ENCODE peak calls at places on chromosomes 6 and 20, in five cellular contexts. L is endothelial cell of umbilical vein, V is NT2/D1, M is stomach, B is iPS DF 6.9. P is an unnamed sample. For H3K27me3 and H3K36me3, the result is how much of the 10 kb centered on the place peaks cover.

GRCh38 chr6:25652007-25652515 is at the start of gene SCGN:
- DNase-seq in L (peak), V (peak), M (peak), B (peak), P (peak)

GRCh38 chr20:37396520-37397075 is 50.7 kb downstream of the SRC start:
- DNase-seq in L (no peak), V (peak), M (no peak), B (no peak), P (no peak)

GRCh38 chr6:41021832-41022231 is 17.2 kb downstream of the UNC5CL start:
- DNase-seq in L (peak), V (no peak), M (no peak), B (no peak), P (no peak)

GRCh38 chr20:46695888-46696287 is 6.6 kb upstream of the TP53RK start:
- DNase-seq in L (no peak), V (no peak), M (no peak), B (no peak), P (no peak)

GRCh38 chr6:167350731-167351655 is 26.1 kb downstream of the TTLL2 start:
- DNase-seq in L (peak), V (peak), M (peak), B (peak), P (peak)

GRCh38 chr20:53748821-53749402 is 155.3 kb upstream of the ZNF217 start:
- DNase-seq in L (no peak), V (no peak), M (no peak), B (no peak), P (no peak)

GRCh38 chr6:170022827-170023619 is 267.9 kb downstream of the DLL1 start:
- DNase-seq in L (no peak), V (no peak), M (peak), B (no peak), P (no peak)

GRCh38 chr6:46606318-46606717 is 46.3 kb downstream of the CYP39A1 start:
- DNase-seq in L (no peak), V (no peak), M (no peak), B (no peak), P (no peak)

GRCh38 chr20:37243076-37243936 is 18.3 kb downstream of the GHRH start:
- DNase-seq in L (no peak), V (no peak), M (no peak), B (no peak), P (no peak)

GRCh38 chr6:147881432-147881831 is 372.9 kb downstream of the SAMD5 start:
- DNase-seq in L (no peak), V (peak), M (no peak), B (no peak), P (no peak)

GRCh38 chr20:57160985-57161384 is 105.5 kb downstream of the BMP7 start:
- DNase-seq in L (no peak), V (no peak), M (no peak), B (no peak), P (no peak)

GRCh38 chr6:1554881-1555569 is 54.7 kb upstream of the FOXC1 start:
- DNase-seq in L (peak), V (no peak), M (peak), B (no peak), P (peak)

GRCh38 chr20:35490736-35491181 is 35.4 kb downstream of the CEP250 start:
- DNase-seq in L (no peak), V (no peak), M (no peak), B (no peak), P (no peak)

GRCh38 chr20:50044353-50044960 is 61.7 kb downstream of the SNAI1 start:
- DNase-seq in L (no peak), V (no peak), M (no peak), B (no peak), P (no peak)

GRCh38 chr20:50186151-50186885 is 4.3 kb upstream of the CEBPB start:
- DNase-seq in L (peak), V (peak), M (peak), B (peak), P (peak)

GRCh38 chr20:8744228-8744844 is 324.6 kb upstream of the PLCB4 start:
- DNase-seq in L (no peak), V (no peak), M (no peak), B (no peak), P (no peak)

GRCh38 chr6:106163446-106163965 is 77.4 kb downstream of the PRDM1 start:
- DNase-seq in L (no peak), V (no peak), M (no peak), B (no peak), P (peak)

GRCh38 chr6:111159628-111160027 is 72.3 kb downstream of the SLC16A10 start:
- DNase-seq in L (no peak), V (no peak), M (no peak), B (no peak), P (no peak)

GRCh38 chr20:20217626-20218025 is 150.3 kb upstream of the INSM1 start:
- DNase-seq in L (no peak), V (peak), M (no peak), B (no peak), P (no peak)

GRCh38 chr6:166266336-166266735 is 41.9 kb downstream of the PRR18 start:
- DNase-seq in L (no peak), V (no peak), M (no peak), B (no peak), P (no peak)

GRCh38 chr20:56417911-56418310 is 5.9 kb downstream of the CASS4 start:
- DNase-seq in L (no peak), V (no peak), M (no peak), B (no peak), P (no peak)

GRCh38 chr20:2521369-2522305 is 12.9 kb upstream of the ZNF343 start:
- DNase-seq in L (peak), V (peak), M (peak), B (no peak), P (peak)

GRCh38 chr6:116386581-116387299 is 16.0 kb downstream of the DSE start:
- DNase-seq in L (peak), V (no peak), M (no peak), B (no peak), P (no peak)

GRCh38 chr6:149867876-149868640 is 3.9 kb upstream of the LRP11 start:
- DNase-seq in L (no peak), V (no peak), M (no peak), B (no peak), P (peak)

GRCh38 chr20:58071991-58072390 is 156.5 kb downstream of the ANKRD60 start:
- DNase-seq in L (no peak), V (no peak), M (no peak), B (no peak), P (no peak)

GRCh38 chr6:138533667-138534066 is 34.4 kb upstream of the NHSL1 start:
- DNase-seq in L (no peak), V (no peak), M (no peak), B (no peak), P (no peak)

GRCh38 chr6:130996635-130997034 is 66.4 kb downstream of the EPB41L2 start:
- DNase-seq in L (no peak), V (no peak), M (no peak), B (no peak), P (no peak)

GRCh38 chr6:130995783-130996447 is 67.1 kb downstream of the EPB41L2 start:
- DNase-seq in L (peak), V (no peak), M (no peak), B (no peak), P (peak)

GRCh38 chr6:130994319-130995097 is 68.5 kb downstream of the EPB41L2 start:
- DNase-seq in L (no peak), V (no peak), M (no peak), B (no peak), P (no peak)

GRCh38 chr6:131000544-131000943 is 62.5 kb downstream of the EPB41L2 start:
- DNase-seq in L (no peak), V (no peak), M (no peak), B (no peak), P (no peak)

GRCh38 chr6:130997061-130997753 is 65.8 kb downstream of the EPB41L2 start:
- DNase-seq in L (peak), V (peak), M (no peak), B (no peak), P (no peak)
- H3K4me3 ChIP-seq in L (no peak), V (no peak), M (no peak), B (no peak), P (no peak)

GRCh38 chr20:52302736-52303135 is 111.2 kb upstream of the ZFP64 start:
- DNase-seq in L (no peak), V (no peak), M (no peak), B (no peak), P (no peak)

GRCh38 chr20:52303281-52303950 is 111.8 kb upstream of the ZFP64 start:
- DNase-seq in L (no peak), V (no peak), M (no peak), B (no peak), P (no peak)

GRCh38 chr20:52306477-52306876 is 114.9 kb upstream of the ZFP64 start:
- DNase-seq in L (no peak), V (no peak), M (no peak), B (no peak), P (no peak)

GRCh38 chr20:52305029-52305645 is 113.6 kb upstream of the ZFP64 start:
- DNase-seq in L (no peak), V (no peak), M (no peak), B (no peak), P (no peak)

DNA sequence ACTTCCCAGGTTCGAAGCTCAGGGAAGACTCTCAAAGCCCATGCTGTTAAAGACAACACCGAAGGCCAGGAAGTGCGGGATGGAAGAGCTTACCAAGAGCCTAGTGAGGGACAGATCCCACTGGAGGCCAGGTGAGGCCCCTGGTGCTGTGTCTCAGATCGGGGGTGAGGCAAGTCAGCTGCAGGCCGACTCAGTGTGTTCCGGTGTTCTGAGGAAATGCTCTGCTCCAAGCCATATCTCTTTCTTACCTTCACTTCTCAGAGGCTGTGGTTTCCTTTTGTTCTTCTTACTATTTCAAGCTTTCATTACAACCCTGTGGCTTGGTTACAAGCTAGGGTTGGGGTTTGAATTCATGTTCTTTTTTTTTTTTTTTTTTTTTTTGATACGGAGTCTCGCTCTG is 114.3 kb upstream of the ZFP64 start:
- DNase-seq in L (no peak), V (no peak), M (no peak), B (no peak), P (no peak)
- H3K27me3 ChIP-seq in L (under half), V (under half), M (under half), B (under half), P (under half)

GRCh38 chr6:48553449-48553848 is 442.5 kb upstream of the PTCHD4 start:
- DNase-seq in L (no peak), V (no peak), M (no peak), B (no peak), P (no peak)
- H3K36me3 ChIP-seq in L (under half), V (under half), M (under half), B (under half), P (under half)

GRCh38 chr20:59939052-59939878 is 840 bp downstream of the PPP1R3D start:
- DNase-seq in L (no peak), V (no peak), M (no peak), B (no peak), P (peak)

GRCh38 chr20:59939879-59940128 is 301 bp downstream of the PPP1R3D start:
- DNase-seq in L (no peak), V (no peak), M (peak), B (no peak), P (no peak)

GRCh38 chr20:59938221-59938620 is 1.9 kb downstream of the PPP1R3D start:
- DNase-seq in L (no peak), V (no peak), M (no peak), B (no peak), P (no peak)

GRCh38 chr20:59937150-59937549 is 3.0 kb downstream of the PPP1R3D start:
- DNase-seq in L (no peak), V (no peak), M (no peak), B (no peak), P (no peak)

GRCh38 chr20:59938696-59939051 is 1.4 kb downstream of the PPP1R3D start:
- DNase-seq in L (no peak), V (no peak), M (no peak), B (no peak), P (peak)
- H3K4me3 ChIP-seq in L (no peak), V (no peak), M (peak), B (no peak), P (no peak)

DNA sequence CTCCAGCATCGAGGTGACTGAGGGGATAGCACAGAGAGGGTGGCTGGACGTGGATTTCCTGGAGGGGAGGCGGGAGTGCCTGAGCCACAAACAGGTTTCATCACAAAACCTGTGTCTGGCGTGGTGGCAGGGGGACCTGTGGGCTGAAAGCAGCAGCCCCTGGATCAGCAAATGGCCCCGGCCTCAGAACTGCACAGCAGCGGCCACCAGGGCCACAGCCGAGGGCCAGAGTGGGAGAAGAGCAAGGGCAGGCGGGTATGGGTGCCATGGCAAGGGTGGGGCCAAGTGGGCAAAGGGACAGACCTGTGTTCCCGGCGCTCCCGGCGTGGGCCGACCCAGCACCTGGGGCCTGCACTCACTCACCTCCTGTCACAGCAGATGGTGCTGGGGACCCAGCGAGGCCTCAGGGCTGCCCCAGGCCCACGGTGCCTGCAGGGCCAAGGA is 19.0 kb downstream of the NTSR1 start:
- DNase-seq in L (no peak), V (no peak), M (no peak), B (no peak), P (no peak)
- H3K27me3 ChIP-seq in L (under half), V (under half), M (half or more), B (under half), P (under half)

GRCh38 chr20:13788167-13788834 is 3.5 kb downstream of the NDUFAF5 start:
- DNase-seq in L (peak), V (peak), M (peak), B (peak), P (peak)
- H3K36me3 ChIP-seq in L (under half), V (half or more), M (under half), B (under half), P (half or more)

DNA sequence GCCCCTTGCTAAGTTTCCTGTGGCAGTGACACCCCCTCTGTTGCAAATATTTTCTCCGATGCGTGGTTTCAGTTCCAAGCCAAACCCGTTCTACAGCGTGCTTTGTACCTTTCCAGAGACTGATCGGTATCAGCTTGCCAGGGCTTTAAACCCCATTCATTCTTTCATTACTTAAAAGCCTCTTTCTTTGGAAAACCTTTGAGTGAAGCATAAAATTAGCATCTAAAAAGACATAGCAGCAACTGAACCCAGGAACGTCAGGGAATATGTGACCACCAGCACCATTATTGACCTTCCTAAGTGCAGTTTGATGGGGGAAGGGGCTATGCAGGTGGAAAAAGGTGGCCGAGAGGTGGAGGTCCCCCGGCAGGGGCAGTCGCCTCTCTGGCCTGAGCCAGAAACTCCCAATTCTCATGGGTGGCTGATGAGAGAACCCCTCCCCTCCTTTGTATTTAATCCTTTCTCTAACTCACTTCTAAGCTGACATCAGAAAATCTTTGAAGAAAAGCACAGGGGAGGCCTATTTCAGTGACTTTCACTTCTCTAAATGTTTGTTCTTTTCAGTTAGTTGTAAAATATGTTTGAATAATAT is 89.4 kb downstream of the RSPH3 start:
- DNase-seq in L (no peak), V (peak), M (peak), B (peak), P (no peak)
- H3K4me3 ChIP-seq in L (no peak), V (no peak), M (no peak), B (no peak), P (no peak)

GRCh38 chr20:18543216-18543615 is 24.0 kb upstream of the SMIM26 start:
- DNase-seq in L (no peak), V (no peak), M (no peak), B (no peak), P (no peak)

GRCh38 chr20:18543932-18544331 is 23.3 kb upstream of the SMIM26 start:
- DNase-seq in L (no peak), V (no peak), M (peak), B (no peak), P (no peak)

GRCh38 chr20:18537651-18538050 is 29.6 kb upstream of the SMIM26 start:
- DNase-seq in L (no peak), V (no peak), M (no peak), B (no peak), P (no peak)

GRCh38 chr20:18545566-18545965 is 21.7 kb upstream of the SMIM26 start:
- DNase-seq in L (no peak), V (no peak), M (no peak), B (no peak), P (no peak)

GRCh38 chr20:18541741-18542140 is 25.5 kb upstream of the SMIM26 start:
- DNase-seq in L (no peak), V (no peak), M (no peak), B (no peak), P (no peak)
- H3K27me3 ChIP-seq in L (under half), V (under half), M (under half), B (under half), P (under half)

GRCh38 chr6:44261581-44261980 is 3.8 kb downstream of the NFKBIE start:
- DNase-seq in L (no peak), V (no peak), M (no peak), B (no peak), P (no peak)
- H3K36me3 ChIP-seq in L (under half), V (under half), M (under half), B (under half), P (under half)

P was measured in MG63.